ENCODE peak calls at places on chromosomes 13 and 19, in five cellular contexts. One of them, this sample, is unnamed.

GRCh38 chr19:55640577-55641375 is at the start of gene ZNF580:
- DNase-seq in HepG2: peak
- DNase-seq in A549: peak
- DNase-seq in hepatocyte: peak
- DNase-seq in uterus: no peak
- DNase-seq in this sample: no peak

GRCh38 chr13:104592127-104592526 is 1525.9 kb upstream of the SLC10A2 start:
- DNase-seq in HepG2: no peak
- DNase-seq in hepatocyte: peak
- DNase-seq in uterus: no peak
- DNase-seq in A549: no peak
- DNase-seq in this sample: no peak

GRCh38 chr13:105991622-105992254 is 543.7 kb downstream of the EFNB2 start:
- DNase-seq in uterus: no peak
- DNase-seq in HepG2: no peak
- DNase-seq in A549: no peak
- DNase-seq in hepatocyte: no peak
- DNase-seq in this sample: no peak

GRCh38 chr19:39563408-39563807 is 23.4 kb upstream of the EID2 start:
- DNase-seq in HepG2: no peak
- DNase-seq in A549: no peak
- DNase-seq in hepatocyte: no peak
- DNase-seq in uterus: no peak
- DNase-seq in this sample: no peak

GRCh38 chr19:58451358-58452101 is at the start of gene ZNF324B:
- DNase-seq in HepG2: peak
- DNase-seq in A549: peak
- DNase-seq in uterus: peak
- DNase-seq in hepatocyte: peak
- DNase-seq in this sample: peak

GRCh38 chr19:55369651-55370304 is 485 bp downstream of the IL11 start:
- DNase-seq in A549: peak
- DNase-seq in uterus: no peak
- DNase-seq in HepG2: no peak
- DNase-seq in hepatocyte: peak
- DNase-seq in this sample: no peak

GRCh38 chr19:35226748-35227147 is 1.8 kb downstream of the FAM187B start:
- DNase-seq in A549: no peak
- DNase-seq in uterus: no peak
- DNase-seq in HepG2: no peak
- DNase-seq in hepatocyte: no peak
- DNase-seq in this sample: no peak

GRCh38 chr13:86020350-86021002 is 221.3 kb upstream of the SLITRK6 start:
- DNase-seq in uterus: no peak
- DNase-seq in hepatocyte: peak
- DNase-seq in A549: no peak
- DNase-seq in HepG2: no peak
- DNase-seq in this sample: no peak

GRCh38 chr19:22627526-22627925 is 6.6 kb upstream of the ZNF492 start:
- DNase-seq in A549: no peak
- DNase-seq in hepatocyte: no peak
- DNase-seq in uterus: no peak
- DNase-seq in HepG2: no peak
- DNase-seq in this sample: no peak

GRCh38 chr13:27975579-27976361 is 6.7 kb upstream of the CDX2 start:
- DNase-seq in HepG2: no peak
- DNase-seq in A549: no peak
- DNase-seq in hepatocyte: no peak
- DNase-seq in uterus: no peak
- DNase-seq in this sample: no peak

GRCh38 chr19:51156710-51157109 is 14.6 kb downstream of the SIGLEC7 start:
- DNase-seq in uterus: no peak
- DNase-seq in HepG2: no peak
- DNase-seq in A549: no peak
- DNase-seq in hepatocyte: peak
- DNase-seq in this sample: no peak

GRCh38 chr19:16836115-16836905 is 7.1 kb downstream of the SIN3B start:
- DNase-seq in uterus: peak
- DNase-seq in A549: no peak
- DNase-seq in HepG2: no peak
- DNase-seq in hepatocyte: no peak
- DNase-seq in this sample: no peak

GRCh38 chr13:113219311-113219940 is 10.0 kb downstream of the CUL4A start:
- DNase-seq in A549: no peak
- DNase-seq in hepatocyte: peak
- DNase-seq in HepG2: no peak
- DNase-seq in uterus: no peak
- DNase-seq in this sample: no peak

GRCh38 chr13:81683526-81683925 is 1342.6 kb upstream of the SPRY2 start:
- DNase-seq in HepG2: no peak
- DNase-seq in uterus: no peak
- DNase-seq in hepatocyte: no peak
- DNase-seq in A549: no peak
- DNase-seq in this sample: no peak

GRCh38 chr19:48844472-48844871 is 8.2 kb upstream of the HSD17B14 start:
- DNase-seq in hepatocyte: no peak
- DNase-seq in uterus: no peak
- DNase-seq in A549: peak
- DNase-seq in HepG2: peak
- DNase-seq in this sample: peak

GRCh38 chr13:80755925-80756324 is 415.0 kb upstream of the SPRY2 start:
- DNase-seq in hepatocyte: peak
- DNase-seq in uterus: no peak
- DNase-seq in A549: no peak
- DNase-seq in HepG2: no peak
- DNase-seq in this sample: no peak

GRCh38 chr13:96091932-96092253 is 2.0 kb downstream of the HS6ST3 start:
- DNase-seq in uterus: no peak
- DNase-seq in hepatocyte: no peak
- DNase-seq in A549: no peak
- DNase-seq in HepG2: no peak
- DNase-seq in this sample: no peak

GRCh38 chr19:48152552-48152951 is 17.6 kb downstream of the LIG1 start:
- DNase-seq in A549: peak
- DNase-seq in HepG2: peak
- DNase-seq in hepatocyte: peak
- DNase-seq in uterus: peak
- DNase-seq in this sample: peak

GRCh38 chr13:29476046-29476445 is 119.4 kb downstream of the SLC7A1 start:
- DNase-seq in A549: no peak
- DNase-seq in HepG2: no peak
- DNase-seq in uterus: no peak
- DNase-seq in hepatocyte: no peak
- DNase-seq in this sample: no peak

GRCh38 chr19:3788991-3789778 is 3.0 kb upstream of the MATK start:
- DNase-seq in uterus: no peak
- DNase-seq in A549: no peak
- DNase-seq in hepatocyte: no peak
- DNase-seq in HepG2: no peak
- DNase-seq in this sample: no peak

GRCh38 chr13:113369189-113369588 is 5.3 kb upstream of the GRTP1 start:
- DNase-seq in uterus: no peak
- DNase-seq in hepatocyte: no peak
- DNase-seq in A549: no peak
- DNase-seq in HepG2: no peak
- DNase-seq in this sample: no peak

GRCh38 chr13:99086869-99087129 is 108.9 kb upstream of the DOCK9 start:
- DNase-seq in hepatocyte: no peak
- DNase-seq in HepG2: no peak
- DNase-seq in A549: peak
- DNase-seq in uterus: no peak
- DNase-seq in this sample: no peak

GRCh38 chr13:70856706-70857105 is 748.5 kb upstream of the KLHL1 start:
- DNase-seq in A549: no peak
- DNase-seq in HepG2: no peak
- DNase-seq in uterus: no peak
- DNase-seq in hepatocyte: peak
- DNase-seq in this sample: no peak

GRCh38 chr13:103772576-103772975 is 706.4 kb upstream of the SLC10A2 start:
- DNase-seq in A549: peak
- DNase-seq in HepG2: peak
- DNase-seq in hepatocyte: no peak
- DNase-seq in uterus: no peak
- DNase-seq in this sample: no peak

GRCh38 chr19:17448190-17448967 is at the start of gene TMEM221:
- DNase-seq in A549: peak
- DNase-seq in hepatocyte: peak
- DNase-seq in HepG2: no peak
- DNase-seq in uterus: peak
- DNase-seq in this sample: no peak

GRCh38 chr13:40490086-40490723 is 176.2 kb downstream of the FOXO1 start:
- DNase-seq in HepG2: no peak
- DNase-seq in hepatocyte: no peak
- DNase-seq in uterus: no peak
- DNase-seq in A549: no peak
- DNase-seq in this sample: no peak

GRCh38 chr13:95641961-95642621 is 2.4 kb downstream of the DZIP1 start:
- DNase-seq in hepatocyte: peak
- DNase-seq in uterus: peak
- DNase-seq in HepG2: peak
- DNase-seq in A549: no peak
- DNase-seq in this sample: no peak

GRCh38 chr13:49679244-49679643 is 12.0 kb downstream of the EBPL start:
- DNase-seq in uterus: no peak
- DNase-seq in HepG2: peak
- DNase-seq in A549: no peak
- DNase-seq in hepatocyte: peak
- DNase-seq in this sample: no peak

GRCh38 chr13:65540064-65540635 is 1690.0 kb downstream of the PCDH9 start:
- DNase-seq in hepatocyte: no peak
- DNase-seq in A549: no peak
- DNase-seq in uterus: no peak
- DNase-seq in HepG2: no peak
- DNase-seq in this sample: no peak

GRCh38 chr13:96338030-96338429 is 248.1 kb downstream of the HS6ST3 start:
- DNase-seq in uterus: no peak
- DNase-seq in A549: no peak
- DNase-seq in HepG2: no peak
- DNase-seq in hepatocyte: no peak
- DNase-seq in this sample: no peak

GRCh38 chr13:98984983-98985382 is 7.1 kb upstream of the DOCK9 start:
- DNase-seq in HepG2: no peak
- DNase-seq in uterus: no peak
- DNase-seq in hepatocyte: no peak
- DNase-seq in A549: no peak
- DNase-seq in this sample: no peak

GRCh38 chr13:99978781-99979452 is 2.7 kb upstream of the ZIC2 start:
- DNase-seq in A549: no peak
- DNase-seq in uterus: no peak
- DNase-seq in hepatocyte: peak
- DNase-seq in HepG2: no peak
- DNase-seq in this sample: no peak

GRCh38 chr13:58994778-58995177 is 1169.0 kb downstream of the DIAPH3 start:
- DNase-seq in A549: no peak
- DNase-seq in uterus: no peak
- DNase-seq in hepatocyte: no peak
- DNase-seq in HepG2: no peak
- DNase-seq in this sample: no peak

GRCh38 chr13:35252536-35253205 is 223.8 kb downstream of the MAB21L1 start:
- DNase-seq in hepatocyte: no peak
- DNase-seq in HepG2: no peak
- DNase-seq in A549: no peak
- DNase-seq in uterus: no peak
- DNase-seq in this sample: no peak

GRCh38 chr13:76846363-76846762 is 39.8 kb downstream of the KCTD12 start:
- DNase-seq in hepatocyte: no peak
- DNase-seq in uterus: no peak
- DNase-seq in A549: no peak
- DNase-seq in HepG2: no peak
- DNase-seq in this sample: no peak

GRCh38 chr19:48506138-48506733 is 5.4 kb downstream of the LMTK3 start:
- DNase-seq in hepatocyte: no peak
- DNase-seq in HepG2: peak
- DNase-seq in A549: no peak
- DNase-seq in uterus: no peak
- DNase-seq in this sample: no peak

GRCh38 chr19:14475251-14476073 is at the start of gene PTGER1:
- DNase-seq in HepG2: no peak
- DNase-seq in hepatocyte: peak
- DNase-seq in A549: no peak
- DNase-seq in uterus: no peak
- DNase-seq in this sample: no peak
- TF ChIP-seq CTCF in HepG2: peak
- TF ChIP-seq CTCF in hepatocyte: peak
- TF ChIP-seq CTCF in A549: no peak
- TF ChIP-seq CTCF in uterus: no peak
- TF ChIP-seq CTCF in this sample: peak

GRCh38 chr19:19515764-19516519 is at the start of gene NDUFA13:
- DNase-seq in A549: peak
- DNase-seq in uterus: peak
- DNase-seq in hepatocyte: peak
- DNase-seq in HepG2: peak
- DNase-seq in this sample: peak
- TF ChIP-seq CTCF in A549: no peak
- TF ChIP-seq CTCF in uterus: no peak
- TF ChIP-seq CTCF in hepatocyte: no peak
- TF ChIP-seq CTCF in HepG2: peak
- TF ChIP-seq CTCF in this sample: no peak

GRCh38 chr19:54172764-54173699 is at the start of gene TMC4:
- DNase-seq in uterus: no peak
- DNase-seq in HepG2: no peak
- DNase-seq in hepatocyte: peak
- DNase-seq in A549: no peak
- DNase-seq in this sample: no peak
- TF ChIP-seq CTCF in uterus: no peak
- TF ChIP-seq CTCF in HepG2: peak
- TF ChIP-seq CTCF in hepatocyte: peak
- TF ChIP-seq CTCF in A549: no peak
- TF ChIP-seq CTCF in this sample: no peak

GRCh38 chr13:92896842-92897241 is 329.8 kb upstream of the GPC6 start:
- DNase-seq in A549: no peak
- DNase-seq in uterus: no peak
- DNase-seq in HepG2: peak
- DNase-seq in hepatocyte: peak
- DNase-seq in this sample: no peak
- TF ChIP-seq CTCF in A549: no peak
- TF ChIP-seq CTCF in uterus: no peak
- TF ChIP-seq CTCF in HepG2: peak
- TF ChIP-seq CTCF in hepatocyte: peak
- TF ChIP-seq CTCF in this sample: no peak

GRCh38 chr19:41920878-41921277 is 7.4 kb downstream of the ERFL start:
- DNase-seq in A549: no peak
- DNase-seq in HepG2: no peak
- DNase-seq in hepatocyte: no peak
- DNase-seq in uterus: no peak
- DNase-seq in this sample: no peak
- TF ChIP-seq CTCF in A549: no peak
- TF ChIP-seq CTCF in HepG2: peak
- TF ChIP-seq CTCF in hepatocyte: no peak
- TF ChIP-seq CTCF in uterus: no peak
- TF ChIP-seq CTCF in this sample: no peak

GRCh38 chr13:102089177-102089576 is 312.7 kb downstream of the FGF14 start:
- DNase-seq in hepatocyte: peak
- DNase-seq in uterus: no peak
- DNase-seq in HepG2: no peak
- DNase-seq in A549: no peak
- DNase-seq in this sample: no peak
- TF ChIP-seq CTCF in hepatocyte: peak
- TF ChIP-seq CTCF in uterus: no peak
- TF ChIP-seq CTCF in HepG2: no peak
- TF ChIP-seq CTCF in A549: no peak
- TF ChIP-seq CTCF in this sample: no peak